ENCODE peak calls at places on chromosomes 6 and 20, in four cellular contexts. I, S, C and P are unnamed samples.

GRCh38 chr6:104332407-104332806 is 527.3 kb downstream of the HACE1 start:
- DNase-seq in I (no peak), S (no peak), C (no peak), P (no peak)

GRCh38 chr6:139964737-139965136 is 590.3 kb upstream of the CITED2 start:
- DNase-seq in I (no peak), S (no peak), C (no peak), P (no peak)

GRCh38 chr6:137909533-137909932 is 42.5 kb downstream of the TNFAIP3 start:
- DNase-seq in I (no peak), S (no peak), C (no peak), P (no peak)

GRCh38 chr6:136333824-136334464 is 44.3 kb upstream of the BCLAF1 start:
- DNase-seq in I (no peak), S (no peak), C (no peak), P (no peak)

GRCh38 chr20:48469026-48469425 is 358.8 kb downstream of the PREX1 start:
- DNase-seq in I (no peak), S (no peak), C (no peak), P (no peak)

GRCh38 chr6:7907159-7907558 is 3.4 kb downstream of the TXNDC5 start:
- DNase-seq in I (no peak), S (no peak), C (no peak), P (no peak)

GRCh38 chr6:30656513-30656912 is 9.6 kb downstream of the C6orf136 start:
- DNase-seq in I (no peak), S (no peak), C (no peak), P (no peak)

GRCh38 chr6:142845143-142845571 is 99.8 kb downstream of the HIVEP2 start:
- DNase-seq in I (no peak), S (no peak), C (no peak), P (no peak)

GRCh38 chr6:8819446-8819845 is 384.1 kb upstream of the SLC35B3 start:
- DNase-seq in I (no peak), S (no peak), C (no peak), P (no peak)

GRCh38 chr6:34246563-34247391 is 2.0 kb downstream of the SMIM29 start:
- DNase-seq in I (no peak), S (peak), C (no peak), P (no peak)

GRCh38 chr6:91082311-91082803 is 495.5 kb upstream of the MAP3K7 start:
- DNase-seq in I (no peak), S (no peak), C (no peak), P (no peak)

GRCh38 chr20:610130-611046 is at the start of gene TCF15:
- DNase-seq in I (no peak), S (no peak), C (no peak), P (no peak)

GRCh38 chr6:20341564-20341963 is 60.1 kb upstream of the E2F3 start:
- DNase-seq in I (no peak), S (no peak), C (no peak), P (peak)

GRCh38 chr6:161269310-161269709 is 4.6 kb downstream of the AGPAT4 start:
- DNase-seq in I (no peak), S (no peak), C (no peak), P (no peak)

DNA sequence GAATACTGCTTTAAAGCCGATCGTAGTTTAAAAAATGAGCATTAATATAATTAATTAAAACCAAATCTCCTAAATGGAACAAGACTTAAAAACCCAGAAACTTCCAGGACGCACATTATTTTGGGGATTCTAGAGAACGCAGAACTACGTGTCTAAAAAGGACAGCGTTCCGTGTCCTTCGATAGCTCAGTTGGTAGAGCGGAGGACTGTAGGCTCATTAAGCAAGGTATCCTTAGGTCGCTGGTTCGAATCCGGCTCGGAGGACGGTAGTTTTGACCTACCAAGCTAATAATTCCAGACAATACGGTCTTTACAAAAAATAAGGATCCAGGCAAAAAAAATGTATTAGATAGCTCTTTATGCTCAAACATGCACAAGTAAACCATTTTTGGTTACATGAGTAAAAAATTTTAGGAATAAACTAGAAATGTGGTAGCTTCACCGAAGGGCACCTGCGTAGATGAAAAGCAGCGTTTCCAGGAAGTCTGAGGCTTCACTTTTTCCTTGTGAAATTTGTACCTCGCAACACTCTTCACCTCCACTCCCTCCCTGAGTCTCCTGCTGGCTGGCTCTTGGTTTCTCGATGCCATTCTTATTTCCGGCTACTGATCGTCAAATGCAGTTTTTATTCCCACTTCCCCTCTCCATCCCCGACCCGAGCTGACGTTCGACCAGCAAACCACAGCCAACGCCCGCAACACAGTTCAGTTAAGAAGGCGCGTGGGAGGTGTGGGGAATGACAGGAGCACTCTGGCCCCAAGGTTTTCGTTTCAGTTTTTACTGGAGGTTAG is 19.6 kb upstream of the ABT1 start:
- DNase-seq in I (no peak), S (no peak), C (no peak), P (no peak)
- H3K4me3 ChIP-seq in I (no peak), S (no peak), C (peak), P (peak)

GRCh38 chr6:111626446-111626845 is 20.8 kb upstream of the TRAF3IP2 start:
- DNase-seq in I (no peak), S (peak), C (no peak), P (no peak)
- H3K4me3 ChIP-seq in I (no peak), S (no peak), C (no peak), P (peak)

GRCh38 chr6:41408576-41408975 is 73.2 kb downstream of the NCR2 start:
- DNase-seq in I (no peak), S (no peak), C (no peak), P (no peak)

GRCh38 chr6:41405941-41406340 is 70.5 kb downstream of the NCR2 start:
- DNase-seq in I (no peak), S (no peak), C (no peak), P (no peak)

GRCh38 chr6:41409489-41409888 is 74.1 kb downstream of the NCR2 start:
- DNase-seq in I (no peak), S (no peak), C (no peak), P (no peak)

GRCh38 chr6:41408982-41409381 is 73.6 kb downstream of the NCR2 start:
- DNase-seq in I (no peak), S (no peak), C (no peak), P (no peak)

GRCh38 chr6:41406821-41407787 is 71.7 kb downstream of the NCR2 start:
- DNase-seq in I (no peak), S (no peak), C (no peak), P (no peak)
- H3K4me3 ChIP-seq in I (no peak), S (no peak), C (no peak), P (no peak)

DNA sequence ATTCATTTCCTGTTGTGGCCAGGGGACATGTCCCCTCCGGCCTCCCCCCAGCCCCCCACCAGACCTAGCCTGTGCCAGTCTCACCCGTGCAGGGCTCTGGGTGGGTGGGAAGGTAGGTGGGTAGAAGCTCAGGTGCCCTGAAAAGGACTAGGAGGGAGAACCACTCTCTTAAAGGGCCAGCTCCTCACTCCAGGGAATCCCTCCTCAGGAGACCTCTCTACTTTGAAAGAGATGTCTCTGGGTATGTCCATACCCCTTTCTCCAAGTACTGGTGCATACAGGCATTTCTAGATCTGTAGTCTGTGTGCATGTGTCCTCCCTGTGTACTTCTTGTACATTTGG is 60.8 kb upstream of the EPB41L1 start:
- DNase-seq in I (no peak), S (no peak), C (no peak), P (no peak)
- H3K4me3 ChIP-seq in I (peak), S (peak), C (peak), P (peak)

GRCh38 chr20:1854246-1854645 is 41.0 kb upstream of the SIRPA start:
- DNase-seq in I (no peak), S (no peak), C (no peak), P (no peak)
- H3K4me3 ChIP-seq in I (no peak), S (no peak), C (no peak), P (no peak)